ENCODE peak calls at places on chromosomes 4 and X, in ten cellular contexts. B, L, P, G, Z, E, T, O, C and J are unnamed samples.

GRCh38 chrX:140151316-140151715 is 186.0 kb upstream of the CXorf66 start:
- DNase-seq in P (no peak), O (no peak), Z (no peak), T (no peak), E (no peak), B (no peak), G (no peak), L (no peak), C (no peak), J (no peak)

GRCh38 chr4:88880501-88881226 is 176.3 kb downstream of the FAM13A start:
- DNase-seq in L (no peak), O (no peak), E (no peak), G (no peak), T (no peak), C (no peak), B (no peak), P (no peak), Z (no peak), J (no peak)

GRCh38 chrX:79704325-79704724 is 310.2 kb upstream of the TBX22 start:
- DNase-seq in B (no peak), P (no peak), O (no peak), E (no peak), C (no peak), L (no peak), T (no peak), G (no peak), Z (no peak), J (no peak)

GRCh38 chrX:40008841-40009461 is 88.8 kb downstream of the BCOR start:
- DNase-seq in Z (peak; percentile 41), O (no peak), B (peak; percentile 12), E (peak; percentile 31), G (no peak), L (no peak), C (no peak), T (no peak), P (no peak), J (peak; percentile 43)

GRCh38 chr4:153641532-153641931 is 42.5 kb upstream of the TLR2 start:
- DNase-seq in P (no peak), B (no peak), O (no peak), E (no peak), Z (no peak), L (no peak), C (no peak), T (no peak), G (no peak), J (no peak)

GRCh38 chrX:134688839-134689238 is 30.6 kb upstream of the PLAC1 start:
- DNase-seq in O (no peak), B (peak; percentile 68), E (peak; percentile 58), G (peak; percentile 32), L (no peak), C (no peak), Z (no peak), P (no peak), T (no peak), J (no peak)

GRCh38 chr4:114025176-114025777 is 45.8 kb upstream of the ARSJ start:
- DNase-seq in C (no peak), E (no peak), O (no peak), L (no peak), B (no peak), P (no peak), G (no peak), T (no peak), Z (no peak), J (no peak)

GRCh38 chr4:167100120-167100519 is 134.2 kb downstream of the SPOCK3 start:
- DNase-seq in P (no peak), T (peak; percentile 65), O (no peak), E (no peak), B (peak; percentile 51), L (no peak), G (peak; percentile 20), Z (no peak), C (no peak), J (no peak)

GRCh38 chr4:102535398-102536082 is 34.4 kb downstream of the NFKB1 start:
- DNase-seq in T (no peak), Z (no peak), P (no peak), C (no peak), O (no peak), G (no peak), B (peak; percentile 79), L (no peak), E (peak; percentile 67), J (no peak)

GRCh38 chrX:45714864-45715263 is 514.2 kb upstream of the DIPK2B start:
- DNase-seq in O (no peak), T (no peak), E (peak; percentile 79), L (no peak), Z (no peak), C (no peak), G (peak; percentile 22), P (no peak), B (peak; percentile 80), J (no peak)

GRCh38 chrX:23981711-23982110 is 45.3 kb downstream of the KLHL15 start:
- DNase-seq in G (no peak), L (no peak), O (no peak), C (no peak), E (no peak), Z (no peak), P (no peak), T (no peak), B (no peak), J (no peak)

GRCh38 chr4:188175288-188175687 is 36.0 kb downstream of the TRIML1 start:
- DNase-seq in C (no peak), G (no peak), T (no peak), Z (no peak), O (no peak), B (no peak), P (no peak), L (no peak), E (no peak), J (no peak)

GRCh38 chrX:123704781-123705180 is 28.1 kb downstream of the THOC2 start:
- DNase-seq in O (no peak), L (no peak), C (no peak), E (no peak), G (no peak), T (no peak), B (no peak), Z (no peak), P (no peak), J (no peak)

GRCh38 chr4:94480362-94480951 is 28.7 kb downstream of the PDLIM5 start:
- DNase-seq in T (no peak), B (no peak), G (no peak), E (no peak), P (no peak), C (no peak), L (no peak), O (no peak), Z (no peak), J (no peak)

GRCh38 chrX:6708041-6708440 is 173.1 kb upstream of the VCX3A start:
- DNase-seq in T (no peak), B (no peak), C (no peak), G (no peak), L (no peak), E (peak; percentile 21), Z (no peak), P (no peak), O (no peak), J (no peak)

GRCh38 chrX:128365523-128365922 is 313.3 kb upstream of the ACTRT1 start:
- DNase-seq in G (peak; percentile 1), Z (no peak), T (no peak), C (no peak), B (no peak), E (no peak), P (no peak), O (no peak), L (no peak), J (no peak)

GRCh38 chr4:103786593-103786992 is 66.8 kb upstream of the TACR3 start:
- DNase-seq in O (no peak), E (no peak), G (no peak), P (no peak), C (no peak), Z (no peak), T (no peak), L (no peak), B (no peak), J (no peak)

GRCh38 chr4:11739992-11740391 is 311.3 kb upstream of the HS3ST1 start:
- DNase-seq in P (no peak), G (no peak), Z (no peak), O (no peak), E (no peak), L (no peak), T (no peak), C (no peak), B (peak; percentile 7), J (no peak)

GRCh38 chr4:41545238-41545637 is 7.3 kb downstream of the LIMCH1 start:
- DNase-seq in Z (no peak), O (no peak), G (no peak), C (no peak), P (no peak), T (no peak), L (no peak), E (no peak), B (no peak), J (no peak)

GRCh38 chr4:2598661-2599654 is 62.5 kb downstream of the FAM193A start:
- DNase-seq in E (no peak), G (peak; percentile 10), P (no peak), Z (peak; percentile 76), C (no peak), T (no peak), O (no peak), L (peak; percentile 72), B (no peak), J (no peak)